ENCODE peak calls at places on chromosomes 6 and 20, in four cellular contexts. D is IMR-90, X is mesendoderm, G is H1. F is an unnamed sample.

GRCh38 chr20:49471397-49471796 is 11.1 kb downstream of the KCNB1 start:
- DNase-seq in D (no peak), X (peak), G (no peak), F (no peak)

GRCh38 chr6:3912366-3913076 is 63.3 kb downstream of the FAM50B start:
- DNase-seq in D (peak), X (no peak), G (no peak), F (no peak)

GRCh38 chr6:113434641-113435040 is 422.5 kb upstream of the MARCKS start:
- DNase-seq in D (no peak), X (no peak), G (no peak), F (no peak)

GRCh38 chr6:135251964-135252429 is 70.9 kb downstream of the MYB start:
- DNase-seq in D (peak), X (no peak), G (no peak), F (no peak)

GRCh38 chr6:169959129-169960002 is 207.9 kb downstream of the ERMARD start:
- DNase-seq in D (no peak), X (no peak), G (no peak), F (peak)

GRCh38 chr6:6629416-6629815 is 40.9 kb downstream of the LY86 start:
- DNase-seq in D (no peak), X (no peak), G (no peak), F (no peak)

GRCh38 chr20:63923626-63924025 is 28.7 kb downstream of the DNAJC5 start:
- DNase-seq in D (no peak), X (no peak), G (no peak), F (no peak)

GRCh38 chr6:15953152-15953880 is 175.6 kb upstream of the MYLIP start:
- DNase-seq in D (no peak), X (peak), G (no peak), F (no peak)

GRCh38 chr20:63873477-63873971 is 8.5 kb downstream of the TPD52L2 start:
- DNase-seq in D (peak), X (no peak), G (no peak), F (no peak)

GRCh38 chr6:36666726-36667591 is 11.6 kb upstream of the CDKN1A start:
- DNase-seq in D (peak), X (peak), G (no peak), F (peak)

GRCh38 chr20:63835031-63835858 is 4.2 kb upstream of the ZBTB46 start:
- DNase-seq in D (peak), X (peak), G (peak), F (peak)

GRCh38 chr6:166738778-166739654 is 112.0 kb upstream of the RPS6KA2 start:
- DNase-seq in D (peak), X (no peak), G (no peak), F (no peak)

GRCh38 chr6:81749704-81750103 is 2.8 kb downstream of the TENT5A start:
- DNase-seq in D (no peak), X (no peak), G (no peak), F (no peak)

GRCh38 chr6:6366778-6367177 is 46.3 kb upstream of the F13A1 start:
- DNase-seq in D (no peak), X (peak), G (no peak), F (peak)

GRCh38 chr6:26044140-26045045 is 42.8 kb upstream of the HFE start:
- DNase-seq in D (peak), X (no peak), G (no peak), F (no peak)

GRCh38 chr20:18288748-18289705 is 700 bp downstream of the ZNF133 start:
- DNase-seq in D (peak), X (peak), G (no peak), F (no peak)

GRCh38 chr20:38447931-38448675 is 13.0 kb upstream of the SNHG17 start:
- DNase-seq in D (no peak), X (peak), G (no peak), F (no peak)

GRCh38 chr6:44498436-44498835 is 110.9 kb downstream of the CDC5L start:
- DNase-seq in D (no peak), X (no peak), G (no peak), F (peak)

GRCh38 chr20:12827796-12828406 is 180.9 kb upstream of the SPTLC3 start:
- DNase-seq in D (no peak), X (peak), G (no peak), F (no peak)

GRCh38 chr6:37323568-37323967 is 30.2 kb upstream of the RNF8 start:
- DNase-seq in D (peak), X (no peak), G (no peak), F (no peak)

GRCh38 chr6:132198896-132199295 is 202.4 kb downstream of the MOXD1 start:
- DNase-seq in D (peak), X (no peak), G (no peak), F (no peak)

GRCh38 chr6:70421509-70421908 is 8.2 kb downstream of the FAM135A start:
- DNase-seq in D (no peak), X (peak), G (no peak), F (no peak)

GRCh38 chr6:136822051-136822378 is 377 bp upstream of the PEX7 start:
- DNase-seq in D (peak), X (no peak), G (no peak), F (peak)

GRCh38 chr6:6645266-6645917 is 56.9 kb downstream of the LY86 start:
- DNase-seq in D (no peak), X (no peak), G (no peak), F (no peak)

GRCh38 chr6:43979525-43979924 is 147.7 kb downstream of the MRPL14 start:
- DNase-seq in D (no peak), X (no peak), G (no peak), F (no peak)

GRCh38 chr6:133203344-133203697 is 37.8 kb upstream of the EYA4 start:
- DNase-seq in D (no peak), X (no peak), G (no peak), F (no peak)

GRCh38 chr20:8646026-8646425 is 422.9 kb upstream of the PLCB4 start:
- DNase-seq in D (peak), X (no peak), G (no peak), F (no peak)

GRCh38 chr20:2752631-2753455 is 47.6 kb downstream of the CPXM1 start:
- DNase-seq in D (peak), X (peak), G (peak), F (peak)

GRCh38 chr6:84243240-84243639 is 15.8 kb upstream of the CEP162 start:
- DNase-seq in D (no peak), X (no peak), G (no peak), F (no peak)

GRCh38 chr6:64895945-64896344 is 811.1 kb downstream of the EYS start:
- DNase-seq in D (no peak), X (no peak), G (no peak), F (no peak)

GRCh38 chr6:47034919-47035318 is 7.2 kb downstream of the ADGRF1 start:
- DNase-seq in D (peak), X (no peak), G (no peak), F (no peak)

GRCh38 chr6:33123181-33123580 is 47.4 kb downstream of the HLA-DPB1 start:
- DNase-seq in D (no peak), X (no peak), G (no peak), F (no peak)

GRCh38 chr6:33126101-33126714 is 50.4 kb downstream of the HLA-DPB1 start:
- DNase-seq in D (peak), X (peak), G (no peak), F (peak)

GRCh38 chr6:33124525-33124901 is 48.7 kb downstream of the HLA-DPB1 start:
- DNase-seq in D (no peak), X (no peak), G (no peak), F (peak)

GRCh38 chr6:33124947-33125346 is 49.2 kb downstream of the HLA-DPB1 start:
- DNase-seq in D (no peak), X (no peak), G (no peak), F (no peak)

DNA sequence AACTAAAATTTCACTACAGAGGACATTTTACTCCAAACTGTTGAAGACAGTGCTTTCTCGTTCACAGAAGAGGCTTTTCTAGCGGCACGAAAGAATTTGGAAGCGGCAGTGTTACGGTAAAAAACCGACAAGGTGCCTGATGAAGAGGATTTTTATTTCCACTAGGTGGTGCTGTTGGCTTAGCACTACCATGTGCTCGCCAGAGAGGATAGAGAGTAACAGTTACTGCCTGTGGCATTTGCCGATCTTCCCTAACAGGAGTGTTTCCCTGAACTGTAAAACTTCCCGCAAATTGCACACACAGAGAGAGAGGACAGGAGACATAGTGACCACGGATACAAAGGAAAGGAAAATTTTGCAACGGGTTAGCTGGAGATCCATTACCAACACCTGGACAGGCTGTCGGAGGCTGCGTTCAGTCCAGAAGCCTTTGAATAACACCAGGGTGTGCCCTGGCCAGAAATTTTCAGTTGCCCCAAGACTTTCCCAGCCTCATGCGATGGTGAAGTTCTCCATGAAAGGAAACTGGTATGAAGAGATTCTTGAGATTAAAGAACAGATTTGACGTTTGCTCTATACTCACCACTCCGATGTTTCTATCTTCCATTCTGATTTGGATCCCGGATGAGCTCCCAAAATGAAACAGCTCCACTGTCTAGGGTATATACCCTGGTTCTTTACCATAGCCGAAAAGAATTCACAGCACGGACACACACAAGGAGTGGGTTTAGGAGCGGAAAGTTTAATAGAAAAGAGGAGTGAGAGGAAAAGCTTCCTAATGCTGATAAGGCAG is 48.1 kb downstream of the HLA-DPB1 start:
- DNase-seq in D (peak), X (peak), G (no peak), F (peak)
- H4K5ac ChIP-seq in D (no peak), X (no peak), G (no peak), F (no peak)

GRCh38 chr6:125230674-125231073 is 71.1 kb downstream of the HDDC2 start:
- DNase-seq in D (no peak), X (no peak), G (no peak), F (no peak)

GRCh38 chr6:125229080-125229479 is 72.7 kb downstream of the HDDC2 start:
- DNase-seq in D (peak), X (no peak), G (no peak), F (no peak)

GRCh38 chr6:125231574-125232343 is 70.0 kb downstream of the HDDC2 start:
- DNase-seq in D (no peak), X (no peak), G (no peak), F (no peak)

GRCh38 chr6:125232466-125232865 is 69.3 kb downstream of the HDDC2 start:
- DNase-seq in D (peak), X (no peak), G (no peak), F (no peak)

GRCh38 chr6:125231133-125231532 is 70.6 kb downstream of the HDDC2 start:
- DNase-seq in D (no peak), X (no peak), G (no peak), F (no peak)
- H4K5ac ChIP-seq in D (peak), X (no peak), G (no peak), F (no peak)

GRCh38 chr6:100573169-100573568 is 108.4 kb upstream of the SIM1 start:
- DNase-seq in D (peak), X (peak), G (no peak), F (no peak)

GRCh38 chr6:100565439-100566104 is 100.9 kb upstream of the SIM1 start:
- DNase-seq in D (no peak), X (no peak), G (no peak), F (no peak)

DNA sequence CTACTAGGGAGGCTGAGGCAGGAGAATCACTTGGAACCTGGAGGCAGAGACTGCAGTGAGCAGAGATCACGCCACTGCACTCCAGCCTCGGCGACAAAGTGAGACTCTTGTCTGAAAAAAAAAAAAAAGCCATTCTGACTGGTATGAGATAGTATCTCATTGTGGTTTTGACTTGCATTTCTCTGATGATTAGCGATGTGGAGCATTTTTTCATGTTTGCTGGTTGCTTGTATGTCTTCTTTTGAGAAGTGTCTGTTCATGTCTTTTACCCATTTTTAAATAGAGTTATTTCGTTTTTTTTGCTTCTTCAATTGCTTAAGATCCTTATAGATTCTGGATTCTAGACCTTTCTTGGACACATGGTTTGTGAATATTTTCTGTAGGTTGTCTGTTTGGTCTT is 103.5 kb upstream of the SIM1 start:
- DNase-seq in D (no peak), X (no peak), G (no peak), F (no peak)
- H4K5ac ChIP-seq in D (no peak), X (no peak), G (no peak), F (no peak)

GRCh38 chr6:141110486-141110885 is 1022.2 kb upstream of the GJE1 start:
- DNase-seq in D (peak), X (no peak), G (no peak), F (no peak)

GRCh38 chr6:141103246-141103645 is 1029.5 kb upstream of the GJE1 start:
- DNase-seq in D (peak), X (no peak), G (no peak), F (no peak)

GRCh38 chr6:141107562-141108160 is 1025.1 kb upstream of the GJE1 start:
- DNase-seq in D (peak), X (peak), G (no peak), F (no peak)

GRCh38 chr6:141105481-141105880 is 1027.2 kb upstream of the GJE1 start:
- DNase-seq in D (peak), X (peak), G (peak), F (peak)
- H4K5ac ChIP-seq in D (peak), X (no peak), G (no peak), F (no peak)

GRCh38 chr6:20230720-20231119 is 18.5 kb upstream of the MBOAT1 start:
- DNase-seq in D (no peak), X (no peak), G (no peak), F (no peak)

GRCh38 chr6:20234136-20234535 is 21.9 kb upstream of the MBOAT1 start:
- DNase-seq in D (no peak), X (no peak), G (no peak), F (no peak)

GRCh38 chr6:20235041-20235440 is 22.8 kb upstream of the MBOAT1 start:
- DNase-seq in D (no peak), X (no peak), G (no peak), F (no peak)

GRCh38 chr6:20232188-20232587 is 19.9 kb upstream of the MBOAT1 start:
- DNase-seq in D (no peak), X (no peak), G (no peak), F (no peak)

DNA sequence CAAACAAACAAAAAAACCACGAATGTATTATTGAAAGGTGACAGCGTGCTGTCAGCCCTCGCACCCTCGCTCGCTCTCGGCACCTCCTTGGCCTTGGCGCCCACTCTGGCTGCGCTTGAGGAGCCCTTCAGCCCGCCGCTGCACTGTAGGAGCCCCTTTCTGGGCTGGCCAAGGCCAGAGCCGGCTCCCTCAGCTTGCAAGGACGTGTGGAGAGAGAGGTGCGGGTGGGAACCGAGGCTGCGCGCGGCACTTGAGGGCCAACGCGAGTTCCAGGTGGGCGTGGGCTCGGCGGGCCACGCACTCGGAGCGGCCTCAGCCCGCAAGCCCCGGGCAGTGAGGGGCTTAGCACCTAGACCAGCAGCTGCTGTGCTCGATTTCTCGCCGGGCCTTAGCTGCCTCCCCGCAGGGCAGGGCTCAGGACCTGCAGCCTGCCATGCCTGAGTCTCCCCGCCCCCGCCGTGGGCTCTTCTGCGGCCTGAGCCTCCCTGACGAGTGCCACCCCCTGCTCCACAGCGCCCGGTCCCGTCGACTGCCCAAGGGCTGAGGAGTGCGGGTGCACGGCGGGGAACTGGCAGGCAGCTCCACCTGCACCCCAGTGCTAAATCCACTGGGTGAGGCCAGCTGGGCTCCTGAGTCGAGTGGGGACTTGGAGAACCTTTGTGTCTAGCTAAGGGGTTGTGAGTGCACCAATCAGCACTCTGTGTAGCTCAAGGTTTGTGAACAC is 20.9 kb upstream of the MBOAT1 start:
- DNase-seq in D (no peak), X (no peak), G (no peak), F (no peak)
- H4K5ac ChIP-seq in D (no peak), X (no peak), G (no peak), F (no peak)

GRCh38 chr6:1923454-1923853 is 313.7 kb downstream of the FOXC1 start:
- DNase-seq in D (no peak), X (no peak), G (no peak), F (no peak)
- H4K5ac ChIP-seq in D (no peak), X (no peak), G (no peak), F (no peak)

GRCh38 chr6:165146456-165146855 is 162.9 kb downstream of the C6orf118 start:
- DNase-seq in D (no peak), X (no peak), G (no peak), F (no peak)
- H4K5ac ChIP-seq in D (no peak), X (no peak), G (no peak), F (no peak)

F was measured in H9.